ENCODE peak calls at places on chromosomes 5 and 9, in nine cellular contexts. I is KBM-7; H is progenitor cell of endocrine pancreas; V is C1 segment of cervical spinal cord; P is CD4-positive, alpha-beta memory T cell; L is NCI-H345; Q is neural crest cell; J is mesendoderm; W is NCI-H69. M is an unnamed sample.

GRCh38 chr5:68368686-68369359 is 153.3 kb downstream of the PIK3R1 start:
- DNase-seq in I (no peak), H (no peak), V (no peak), P (no peak), L (peak), Q (no peak), J (no peak), W (peak), M (no peak)

GRCh38 chr9:85971731-85972130 is 30.8 kb downstream of the NAA35 start:
- DNase-seq in I (no peak), H (no peak), V (no peak), P (no peak), L (no peak), Q (no peak), J (no peak), W (no peak), M (no peak)

GRCh38 chr5:107459637-107460036 is 211.1 kb downstream of the EFNA5 start:
- DNase-seq in I (no peak), H (no peak), V (no peak), P (no peak), L (no peak), Q (no peak), J (peak), W (peak), M (no peak)

GRCh38 chr5:139982157-139982974 is 60.7 kb downstream of the NRG2 start:
- DNase-seq in I (no peak), H (no peak), V (no peak), P (no peak), L (peak), Q (no peak), J (peak), W (peak), M (no peak)

GRCh38 chr5:179795863-179796833 is 2.4 kb downstream of the LTC4S start:
- DNase-seq in I (peak), H (peak), V (peak), P (peak), L (peak), Q (peak), J (peak), W (peak), M (peak)

GRCh38 chr5:134069553-134069952 is 44.9 kb upstream of the TCF7 start:
- DNase-seq in I (no peak), H (no peak), V (no peak), P (no peak), L (no peak), Q (no peak), J (peak), W (no peak), M (peak)

GRCh38 chr9:134622896-134623407 is 18.7 kb upstream of the COL5A1 start:
- DNase-seq in I (no peak), H (no peak), V (no peak), P (no peak), L (no peak), Q (no peak), J (no peak), W (no peak), M (peak)

GRCh38 chr5:32223972-32224608 is 50.0 kb upstream of the GOLPH3 start:
- DNase-seq in I (no peak), H (no peak), V (no peak), P (no peak), L (no peak), Q (no peak), J (peak), W (no peak), M (no peak)

GRCh38 chr9:129586647-129587046 is 34.3 kb downstream of the C9orf50 start:
- DNase-seq in I (no peak), H (no peak), V (no peak), P (no peak), L (no peak), Q (no peak), J (no peak), W (peak), M (no peak)

GRCh38 chr9:1267141-1267570 is 217.0 kb downstream of the DMRT2 start:
- DNase-seq in I (no peak), H (no peak), V (no peak), P (no peak), L (no peak), Q (no peak), J (no peak), W (no peak), M (no peak)

GRCh38 chr5:68287976-68288755 is 72.6 kb downstream of the PIK3R1 start:
- DNase-seq in I (no peak), H (peak), V (peak), P (peak), L (no peak), Q (peak), J (peak), W (no peak), M (peak)

GRCh38 chr5:76376141-76376900 is 26.8 kb upstream of the IQGAP2 start:
- DNase-seq in I (no peak), H (no peak), V (no peak), P (no peak), L (no peak), Q (no peak), J (peak), W (no peak), M (no peak)

GRCh38 chr5:119343766-119344165 is 12.1 kb upstream of the TNFAIP8 start:
- DNase-seq in I (no peak), H (no peak), V (no peak), P (no peak), L (no peak), Q (no peak), J (no peak), W (no peak), M (peak)

GRCh38 chr5:149417714-149418368 is 38.7 kb upstream of the IL17B start:
- DNase-seq in I (no peak), H (no peak), V (no peak), P (no peak), L (no peak), Q (no peak), J (no peak), W (no peak), M (no peak)

GRCh38 chr9:76292658-76293057 is 101.6 kb downstream of the RFK start:
- DNase-seq in I (no peak), H (no peak), V (no peak), P (no peak), L (no peak), Q (no peak), J (no peak), W (no peak), M (no peak)

GRCh38 chr5:75335952-75336624 is 932 bp upstream of the HMGCR start:
- DNase-seq in I (no peak), H (no peak), V (peak), P (no peak), L (peak), Q (no peak), J (peak), W (peak), M (no peak)

GRCh38 chr9:71895122-71895521 is 15.9 kb downstream of the ABHD17B start:
- DNase-seq in I (no peak), H (no peak), V (no peak), P (no peak), L (no peak), Q (no peak), J (no peak), W (no peak), M (no peak)

GRCh38 chr5:132473019-132473531 is 17.5 kb downstream of the IRF1 start:
- DNase-seq in I (no peak), H (no peak), V (no peak), P (peak), L (no peak), Q (no peak), J (no peak), W (no peak), M (peak)

GRCh38 chr5:171823269-171823668 is 37.7 kb downstream of the SMIM23 start:
- DNase-seq in I (no peak), H (peak), V (no peak), P (no peak), L (no peak), Q (no peak), J (no peak), W (no peak), M (no peak)

GRCh38 chr9:12720551-12720950 is 27.4 kb downstream of the TYRP1 start:
- DNase-seq in I (no peak), H (no peak), V (no peak), P (no peak), L (no peak), Q (no peak), J (no peak), W (no peak), M (no peak)

GRCh38 chr5:132363431-132364112 is 5.9 kb upstream of the SLC22A5 start:
- DNase-seq in I (no peak), H (no peak), V (peak), P (no peak), L (peak), Q (no peak), J (no peak), W (peak), M (no peak)

GRCh38 chr5:68460147-68460760 is 244.7 kb downstream of the PIK3R1 start:
- DNase-seq in I (peak), H (no peak), V (peak), P (peak), L (peak), Q (peak), J (peak), W (peak), M (no peak)

GRCh38 chr9:101635473-101635872 is 40.7 kb upstream of the PPP3R2 start:
- DNase-seq in I (no peak), H (no peak), V (no peak), P (no peak), L (no peak), Q (no peak), J (no peak), W (peak), M (no peak)

GRCh38 chr9:75181748-75182147 is 93.4 kb downstream of the OSTF1 start:
- DNase-seq in I (no peak), H (no peak), V (no peak), P (no peak), L (no peak), Q (no peak), J (no peak), W (peak), M (no peak)

GRCh38 chr9:71352837-71353236 is 231.4 kb upstream of the TRPM3 start:
- DNase-seq in I (no peak), H (no peak), V (no peak), P (no peak), L (no peak), Q (no peak), J (no peak), W (peak), M (no peak)

GRCh38 chr5:179553875-179554274 is 3.5 kb downstream of the RUFY1 start:
- DNase-seq in I (no peak), H (no peak), V (no peak), P (no peak), L (no peak), Q (no peak), J (peak), W (no peak), M (no peak)

GRCh38 chr5:157357823-157358222 is 91.9 kb downstream of the CYFIP2 start:
- DNase-seq in I (no peak), H (no peak), V (no peak), P (no peak), L (no peak), Q (no peak), J (no peak), W (no peak), M (no peak)

GRCh38 chr9:94948567-94949235 is 222.2 kb downstream of the AOPEP start:
- DNase-seq in I (no peak), H (no peak), V (no peak), P (no peak), L (no peak), Q (no peak), J (no peak), W (no peak), M (no peak)